ENCODE peak calls at places on chromosome 1, in five cellular contexts. One of them, this sample, is unnamed.

GRCh38 chr1:154453577-154454352 is 48.3 kb upstream of the TDRD10 start:
- DNase-seq in SHP77: no peak
- DNase-seq in COR-L47: no peak
- DNase-seq in stimulated activated CD8-positive, alpha-beta memory T cell treated with anti-CD3 and anti-CD28 coated beads, Interleukin-4, amount 100 ng/mL, for 4 hours: no peak
- DNase-seq in Caco-2: no peak
- DNase-seq in this sample: no peak

GRCh38 chr1:209983953-209984352 is 45.9 kb downstream of the SYT14 start:
- DNase-seq in SHP77: no peak
- DNase-seq in Caco-2: no peak
- DNase-seq in stimulated activated CD8-positive, alpha-beta memory T cell treated with anti-CD3 and anti-CD28 coated beads, Interleukin-4, amount 100 ng/mL, for 4 hours: no peak
- DNase-seq in COR-L47: no peak
- DNase-seq in this sample: no peak

GRCh38 chr1:114259517-114260160 is 106.0 kb upstream of the SYT6 start:
- DNase-seq in SHP77: no peak
- DNase-seq in COR-L47: no peak
- DNase-seq in Caco-2: no peak
- DNase-seq in stimulated activated CD8-positive, alpha-beta memory T cell treated with anti-CD3 and anti-CD28 coated beads, Interleukin-4, amount 100 ng/mL, for 4 hours: no peak
- DNase-seq in this sample: no peak

GRCh38 chr1:94807742-94808491 is 12.2 kb upstream of the SLC44A3 start:
- DNase-seq in COR-L47: no peak
- DNase-seq in SHP77: no peak
- DNase-seq in Caco-2: peak
- DNase-seq in stimulated activated CD8-positive, alpha-beta memory T cell treated with anti-CD3 and anti-CD28 coated beads, Interleukin-4, amount 100 ng/mL, for 4 hours: no peak
- DNase-seq in this sample: no peak

GRCh38 chr1:204623365-204623893 is 62.1 kb downstream of the LRRN2 start:
- DNase-seq in stimulated activated CD8-positive, alpha-beta memory T cell treated with anti-CD3 and anti-CD28 coated beads, Interleukin-4, amount 100 ng/mL, for 4 hours: no peak
- DNase-seq in COR-L47: no peak
- DNase-seq in SHP77: no peak
- DNase-seq in Caco-2: peak
- DNase-seq in this sample: no peak

GRCh38 chr1:21599402-21599801 is 69.8 kb downstream of the RAP1GAP start:
- DNase-seq in Caco-2: no peak
- DNase-seq in stimulated activated CD8-positive, alpha-beta memory T cell treated with anti-CD3 and anti-CD28 coated beads, Interleukin-4, amount 100 ng/mL, for 4 hours: no peak
- DNase-seq in COR-L47: no peak
- DNase-seq in SHP77: no peak
- DNase-seq in this sample: no peak

GRCh38 chr1:145859491-145860159 is 744 bp upstream of the PIAS3 start:
- DNase-seq in stimulated activated CD8-positive, alpha-beta memory T cell treated with anti-CD3 and anti-CD28 coated beads, Interleukin-4, amount 100 ng/mL, for 4 hours: peak
- DNase-seq in SHP77: peak
- DNase-seq in COR-L47: peak
- DNase-seq in Caco-2: peak
- DNase-seq in this sample: no peak

GRCh38 chr1:211198880-211199279 is 60.3 kb upstream of the RCOR3 start:
- DNase-seq in COR-L47: no peak
- DNase-seq in Caco-2: no peak
- DNase-seq in stimulated activated CD8-positive, alpha-beta memory T cell treated with anti-CD3 and anti-CD28 coated beads, Interleukin-4, amount 100 ng/mL, for 4 hours: no peak
- DNase-seq in SHP77: no peak
- DNase-seq in this sample: no peak

GRCh38 chr1:117120774-117121588 is 568 bp downstream of the TRIM45 start:
- DNase-seq in stimulated activated CD8-positive, alpha-beta memory T cell treated with anti-CD3 and anti-CD28 coated beads, Interleukin-4, amount 100 ng/mL, for 4 hours: peak
- DNase-seq in Caco-2: peak
- DNase-seq in COR-L47: no peak
- DNase-seq in SHP77: no peak
- DNase-seq in this sample: no peak

GRCh38 chr1:37602750-37603694 is 7.3 kb upstream of the GNL2 start:
- DNase-seq in stimulated activated CD8-positive, alpha-beta memory T cell treated with anti-CD3 and anti-CD28 coated beads, Interleukin-4, amount 100 ng/mL, for 4 hours: peak
- DNase-seq in COR-L47: peak
- DNase-seq in SHP77: peak
- DNase-seq in Caco-2: peak
- DNase-seq in this sample: no peak

GRCh38 chr1:201734776-201735175 is 94.2 kb upstream of the IPO9 start:
- DNase-seq in SHP77: no peak
- DNase-seq in stimulated activated CD8-positive, alpha-beta memory T cell treated with anti-CD3 and anti-CD28 coated beads, Interleukin-4, amount 100 ng/mL, for 4 hours: no peak
- DNase-seq in COR-L47: no peak
- DNase-seq in Caco-2: no peak
- DNase-seq in this sample: no peak

GRCh38 chr1:2861988-2862430 is 60.5 kb upstream of the TTC34 start:
- DNase-seq in COR-L47: no peak
- DNase-seq in stimulated activated CD8-positive, alpha-beta memory T cell treated with anti-CD3 and anti-CD28 coated beads, Interleukin-4, amount 100 ng/mL, for 4 hours: no peak
- DNase-seq in Caco-2: no peak
- DNase-seq in SHP77: no peak
- DNase-seq in this sample: no peak

This sample was measured in epithelial cell of prostate.